ENCODE peak calls at places on chromosomes 1 and 21, in nine cellular contexts. J is CD4-positive, alpha-beta memory T cell; N is osteoblast; Z is left lung; A is AG04450; C is tibial nerve; U is IMR-90; M is body of pancreas; P is hepatocyte. T is an unnamed sample.
A peak's percentile ranks its signal among the peaks of the same experiment; 100 is the strongest.

GRCh38 chr1:54498383-54499096 is 49.5 kb upstream of the ACOT11 start:
- DNase-seq in N (peak; percentile 55), J (no peak), M (no peak), A (no peak), C (no peak), P (no peak), U (no peak), Z (no peak), T (no peak)

GRCh38 chr21:29133241-29133640 is 2.8 kb downstream of the MAP3K7CL start:
- DNase-seq in M (no peak), N (no peak), J (no peak), U (no peak), Z (no peak), A (no peak), P (no peak), C (no peak), T (no peak)

GRCh38 chr1:232780354-232780753 is 24.9 kb upstream of the MAP10 start:
- DNase-seq in N (no peak), M (no peak), J (no peak), C (no peak), A (no peak), Z (no peak), U (no peak), P (no peak), T (no peak)

GRCh38 chr1:201400257-201401230 is 1.4 kb upstream of the LAD1 start:
- DNase-seq in Z (peak; percentile 60), N (peak; percentile 54), P (no peak), M (no peak), A (no peak), J (no peak), C (no peak), U (no peak), T (no peak)

GRCh38 chr1:68780919-68781318 is 284.0 kb upstream of the DEPDC1 start:
- DNase-seq in A (no peak), M (no peak), C (no peak), U (no peak), N (no peak), P (no peak), J (no peak), Z (no peak), T (no peak)

GRCh38 chr1:111354584-111354983 is 63.9 kb downstream of the CHIA start:
- DNase-seq in U (no peak), Z (no peak), P (no peak), M (no peak), J (peak; percentile 44), N (no peak), C (no peak), A (no peak), T (no peak)

GRCh38 chr1:238658766-238659165 is 727.6 kb upstream of the CHRM3 start:
- DNase-seq in N (no peak), U (peak; percentile 74), C (no peak), P (peak; percentile 11), A (no peak), Z (no peak), M (no peak), J (no peak), T (no peak)

GRCh38 chr1:6614019-6614952 is 755 bp downstream of the PHF13 start:
- DNase-seq in P (peak; percentile 74), M (peak; percentile 54), U (peak; percentile 21), A (no peak), N (peak; percentile 98), Z (peak; percentile 90), C (no peak), J (peak; percentile 38), T (peak; percentile 76)

GRCh38 chr1:85801520-85801919 is 93.3 kb upstream of the ZNHIT6 start:
- DNase-seq in N (no peak), M (no peak), U (peak; percentile 62), Z (no peak), C (no peak), P (no peak), A (no peak), J (no peak), T (no peak)

GRCh38 chr1:212236664-212237220 is 48.5 kb upstream of the PPP2R5A start:
- DNase-seq in A (no peak), J (no peak), U (no peak), N (no peak), P (no peak), Z (no peak), M (no peak), C (no peak), T (no peak)

GRCh38 chr1:3695326-3696217 is 43.3 kb downstream of the TP73 start:
- DNase-seq in U (peak; percentile 4), A (no peak), J (no peak), C (peak; percentile 12), Z (peak; percentile 88), M (peak; percentile 53), N (peak; percentile 99), P (peak; percentile 78), T (no peak)

GRCh38 chr1:16900771-16901170 is 5.0 kb downstream of the RNU1-2 start:
- DNase-seq in M (no peak), Z (no peak), N (peak; percentile 21), J (no peak), U (no peak), A (no peak), C (no peak), P (no peak), T (no peak)

GRCh38 chr1:172851871-172852270 is 193.0 kb downstream of the FASLG start:
- DNase-seq in M (no peak), C (no peak), N (no peak), Z (no peak), A (no peak), U (no peak), P (no peak), J (no peak), T (no peak)

GRCh38 chr1:179313004-179313403 is 19.4 kb downstream of the SOAT1 start:
- DNase-seq in J (no peak), U (no peak), P (no peak), A (no peak), Z (no peak), N (no peak), C (no peak), M (no peak), T (no peak)

GRCh38 chr21:25457411-25457810 is 149.9 kb downstream of the MRPL39 start:
- DNase-seq in Z (no peak), N (peak; percentile 42), A (peak; percentile 13), C (no peak), U (peak; percentile 85), J (peak; percentile 62), P (peak; percentile 5), M (no peak), T (no peak)

GRCh38 chr1:38446936-38447335 is 400.3 kb upstream of the POU3F1 start:
- DNase-seq in N (no peak), M (no peak), Z (no peak), P (no peak), J (no peak), A (no peak), U (no peak), C (no peak), T (no peak)
- H3K9me3 ChIP-seq in N (no peaks in the 10 kb centered on the region), M (no peaks in the 10 kb centered on the region), Z (no peaks in the 10 kb centered on the region), P (no peaks in the 10 kb centered on the region), J (no peaks in the 10 kb centered on the region), A (no peaks in the 10 kb centered on the region), U (no peaks in the 10 kb centered on the region), C (peaks cover 1% of the 10 kb centered on the region), T (peaks cover 2% of the 10 kb centered on the region)

GRCh38 chr1:36486436-36487335 is 4.0 kb upstream of the CSF3R start:
- DNase-seq in Z (peak; percentile 94), P (peak; percentile 86), U (no peak), J (no peak), N (peak; percentile 36), C (peak; percentile 66), A (no peak), M (peak; percentile 77), T (peak; percentile 87)
- H3K27ac ChIP-seq in Z (peak overlapping the region; percentile 92), P (peak overlapping the region; percentile 85), U (no peak overlapping the region), J (no peak overlapping the region), N (no peak overlapping the region), C (no peak overlapping the region), A (no peak overlapping the region), M (peak overlapping the region; percentile 17), T (no peak overlapping the region)

GRCh38 chr1:247656475-247656874 is 23.1 kb downstream of the OR13G1 start:
- DNase-seq in C (no peak), P (no peak), M (no peak), N (no peak), A (no peak), J (no peak), Z (no peak), U (no peak), T (no peak)
- H3K9me3 ChIP-seq in C (no peaks in the 10 kb centered on the region), P (no peaks in the 10 kb centered on the region), M (no peaks in the 10 kb centered on the region), N (no peaks in the 10 kb centered on the region), A (peaks cover 4% of the 10 kb centered on the region), J (no peaks in the 10 kb centered on the region), Z (peaks cover 3% of the 10 kb centered on the region), U (peaks cover 2% of the 10 kb centered on the region), T (peaks cover 1% of the 10 kb centered on the region)

GRCh38 chr1:52306227-52307006 is 59.6 kb downstream of the CC2D1B start:
- DNase-seq in A (no peak), C (no peak), P (peak; percentile 8), N (no peak), M (peak; percentile 19), J (no peak), Z (no peak), U (no peak), T (no peak)

GRCh38 chr1:52305417-52306226 is 60.4 kb downstream of the CC2D1B start:
- DNase-seq in U (no peak), C (no peak), J (no peak), A (no peak), N (no peak), Z (no peak), P (peak; percentile 5), M (no peak), T (no peak)
- H3K27ac ChIP-seq in U (no peak overlapping the region), C (no peak overlapping the region), J (no peak overlapping the region), A (no peak overlapping the region), N (no peak overlapping the region), Z (no peak overlapping the region), P (no peak overlapping the region), M (no peak overlapping the region), T (no peak overlapping the region)

GRCh38 chr1:226325178-226325577 is 16.2 kb upstream of the LIN9 start:
- DNase-seq in A (no peak), N (no peak), J (no peak), M (no peak), C (no peak), P (no peak), U (no peak), Z (no peak), T (no peak)
- H3K9me3 ChIP-seq in A (no peaks in the 10 kb centered on the region), N (no peaks in the 10 kb centered on the region), J (no peaks in the 10 kb centered on the region), M (no peaks in the 10 kb centered on the region), C (no peaks in the 10 kb centered on the region), P (no peaks in the 10 kb centered on the region), U (peaks cover 2% of the 10 kb centered on the region), Z (no peaks in the 10 kb centered on the region), T (no peaks in the 10 kb centered on the region)

DNA sequence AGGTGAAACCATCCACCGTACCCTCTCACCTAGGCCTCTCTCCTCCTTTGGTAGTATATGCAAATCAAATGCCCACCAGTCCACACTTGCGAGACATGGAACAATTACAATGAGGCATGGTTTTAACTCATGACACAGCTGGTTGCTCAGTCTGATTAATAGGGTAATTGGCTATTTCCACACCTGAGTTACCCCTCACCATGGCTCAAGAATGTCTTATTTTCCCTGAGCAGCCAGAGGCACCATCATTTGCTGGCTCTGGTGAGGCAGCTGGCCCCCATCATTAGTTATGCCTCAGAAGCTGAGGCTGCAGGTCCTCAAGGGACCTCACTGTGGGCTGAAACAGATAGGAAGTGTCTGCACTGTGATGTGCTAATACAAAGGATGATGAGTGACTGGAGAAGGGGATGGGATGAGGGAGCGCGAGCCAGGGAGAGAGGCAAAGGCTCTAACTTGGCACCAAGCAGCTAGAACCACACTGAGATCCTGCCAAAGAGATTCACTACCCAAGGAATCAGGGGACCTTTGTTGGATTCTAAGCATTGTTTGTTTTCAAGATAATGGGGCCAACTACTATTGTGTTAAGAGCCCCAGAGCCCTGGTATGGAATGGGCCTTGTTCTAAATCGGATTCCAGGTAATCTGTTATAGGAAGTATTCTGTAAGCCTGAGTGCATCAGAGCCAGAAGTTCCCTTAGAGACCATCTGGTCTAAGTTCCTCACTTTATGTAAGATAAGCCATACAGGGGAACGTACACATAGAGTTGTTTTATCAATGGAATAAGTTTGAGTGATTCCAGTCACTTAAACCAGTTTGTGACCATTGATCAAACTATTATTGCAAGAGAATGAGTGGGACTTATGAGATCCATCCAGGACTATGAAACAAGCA is 80.0 kb upstream of the CNTN2 start:
- DNase-seq in C (no peak), N (no peak), P (no peak), J (no peak), A (no peak), M (no peak), Z (no peak), U (no peak), T (no peak)
- H3K27ac ChIP-seq in C (no peak overlapping the region), N (no peak overlapping the region), P (no peak overlapping the region), J (no peak overlapping the region), A (no peak overlapping the region), M (peak overlapping the region; percentile 31), Z (no peak overlapping the region), U (no peak overlapping the region), T (no peak overlapping the region)